ENCODE peak calls at places on chromosomes 5 and 9, in ten cellular contexts. B, G, C, V, E, Q, K, F, Z and T are unnamed samples.

GRCh38 chr9:132242621-132243155 is 80.8 kb downstream of the NTNG2 start:
- DNase-seq in B (no peak), G (no peak), C (no peak), V (no peak), E (no peak), Q (no peak), K (no peak), F (no peak), Z (no peak), T (no peak)

GRCh38 chr9:90894956-90895687 is 93.5 kb downstream of the SYK start:
- DNase-seq in B (no peak), G (no peak), C (peak), V (no peak), E (no peak), Q (no peak), K (peak), F (no peak), Z (no peak), T (peak)

GRCh38 chr5:37710965-37711364 is 128.9 kb downstream of the GDNF start:
- DNase-seq in B (no peak), G (peak), C (no peak), V (no peak), E (no peak), Q (no peak), K (no peak), F (no peak), Z (no peak), T (peak)

GRCh38 chr9:105901514-105902109 is 207.3 kb downstream of the TMEM38B start:
- DNase-seq in B (no peak), G (peak), C (peak), V (peak), E (no peak), Q (no peak), K (no peak), F (no peak), Z (no peak), T (peak)

GRCh38 chr5:148376198-148376597 is 7.6 kb upstream of the FBXO38 start:
- DNase-seq in B (no peak), G (no peak), C (no peak), V (no peak), E (no peak), Q (no peak), K (no peak), F (no peak), Z (no peak), T (no peak)

GRCh38 chr5:157603333-157604190 is 28.0 kb upstream of the ADAM19 start:
- DNase-seq in B (peak), G (peak), C (peak), V (no peak), E (no peak), Q (no peak), K (peak), F (peak), Z (peak), T (peak)

GRCh38 chr5:176559683-176560082 is 10.5 kb downstream of the CDHR2 start:
- DNase-seq in B (no peak), G (no peak), C (no peak), V (no peak), E (no peak), Q (no peak), K (no peak), F (peak), Z (no peak), T (no peak)

GRCh38 chr5:5702934-5703333 is 280.5 kb downstream of the ICE1 start:
- DNase-seq in B (no peak), G (no peak), C (no peak), V (no peak), E (no peak), Q (no peak), K (no peak), F (no peak), Z (no peak), T (no peak)

GRCh38 chr5:115543931-115544370 is 624 bp downstream of the FEM1C start:
- DNase-seq in B (peak), G (peak), C (peak), V (peak), E (peak), Q (peak), K (peak), F (peak), Z (peak), T (peak)

GRCh38 chr5:38845555-38846378 is at the start of gene OSMR:
- DNase-seq in B (no peak), G (peak), C (peak), V (peak), E (no peak), Q (peak), K (peak), F (no peak), Z (no peak), T (peak)

GRCh38 chr5:39063037-39063436 is 11.2 kb downstream of the RICTOR start:
- DNase-seq in B (no peak), G (peak), C (no peak), V (no peak), E (no peak), Q (no peak), K (no peak), F (no peak), Z (no peak), T (peak)

GRCh38 chr5:126354857-126355731 is 68.1 kb upstream of the GRAMD2B start:
- DNase-seq in B (no peak), G (no peak), C (no peak), V (no peak), E (no peak), Q (no peak), K (no peak), F (no peak), Z (no peak), T (peak)

GRCh38 chr5:155136451-155136850 is 122.9 kb downstream of the KIF4B start:
- DNase-seq in B (no peak), G (no peak), C (no peak), V (no peak), E (no peak), Q (no peak), K (no peak), F (no peak), Z (no peak), T (no peak)

GRCh38 chr5:54009828-54010227 is 300.5 kb downstream of the ARL15 start:
- DNase-seq in B (no peak), G (no peak), C (no peak), V (no peak), E (no peak), Q (no peak), K (no peak), F (no peak), Z (no peak), T (no peak)

GRCh38 chr5:170749911-170750431 is 33.6 kb upstream of the GABRP start:
- DNase-seq in B (no peak), G (peak), C (no peak), V (no peak), E (no peak), Q (peak), K (no peak), F (no peak), Z (no peak), T (no peak)